ENCODE peak calls at places on chromosomes 3 and 15, in nine cellular contexts. One of them, this sample, is unnamed.

GRCh38 chr3:51340311-51340829 is 44.7 kb upstream of the MANF start:
- DNase-seq in activated CD4-positive, alpha-beta T cell treated with anti-CD3 and anti-CD28 coated beads, Interleukin-2, amount 50 U/mL, for 1 hour: no peak
- DNase-seq in NCI-H1105 treated with DMSO at 0.1 percent for 48 hours: no peak
- DNase-seq in AG09309: peak; percentile 81
- DNase-seq in stimulated activated CD8-positive, alpha-beta memory T cell treated with anti-CD3 and anti-CD28 coated beads, Interleukin-7, amount 100 ng/mL, for 1 hour: no peak
- DNase-seq in GM20000: no peak
- DNase-seq in HFF-Myc: peak; percentile 87
- DNase-seq in mesothelial cell of epicardium: no peak
- DNase-seq in fibroblast of lung: peak; percentile 94
- DNase-seq in this sample: no peak

GRCh38 chr3:144189044-144189443 is 217.4 kb downstream of the DIPK2A start:
- DNase-seq in NCI-H1105 treated with DMSO at 0.1 percent for 48 hours: no peak
- DNase-seq in GM20000: no peak
- DNase-seq in mesothelial cell of epicardium: no peak
- DNase-seq in stimulated activated CD8-positive, alpha-beta memory T cell treated with anti-CD3 and anti-CD28 coated beads, Interleukin-7, amount 100 ng/mL, for 1 hour: no peak
- DNase-seq in fibroblast of lung: no peak
- DNase-seq in activated CD4-positive, alpha-beta T cell treated with anti-CD3 and anti-CD28 coated beads, Interleukin-2, amount 50 U/mL, for 1 hour: no peak
- DNase-seq in AG09309: no peak
- DNase-seq in HFF-Myc: no peak
- DNase-seq in this sample: no peak

GRCh38 chr3:139642981-139643380 is 34.8 kb downstream of the NMNAT3 start:
- DNase-seq in stimulated activated CD8-positive, alpha-beta memory T cell treated with anti-CD3 and anti-CD28 coated beads, Interleukin-7, amount 100 ng/mL, for 1 hour: no peak
- DNase-seq in AG09309: no peak
- DNase-seq in mesothelial cell of epicardium: no peak
- DNase-seq in activated CD4-positive, alpha-beta T cell treated with anti-CD3 and anti-CD28 coated beads, Interleukin-2, amount 50 U/mL, for 1 hour: no peak
- DNase-seq in GM20000: no peak
- DNase-seq in fibroblast of lung: no peak
- DNase-seq in HFF-Myc: no peak
- DNase-seq in NCI-H1105 treated with DMSO at 0.1 percent for 48 hours: no peak
- DNase-seq in this sample: no peak

GRCh38 chr3:13016083-13016725 is 57.0 kb downstream of the IQSEC1 start:
- DNase-seq in stimulated activated CD8-positive, alpha-beta memory T cell treated with anti-CD3 and anti-CD28 coated beads, Interleukin-7, amount 100 ng/mL, for 1 hour: no peak
- DNase-seq in GM20000: peak; percentile 72
- DNase-seq in mesothelial cell of epicardium: no peak
- DNase-seq in AG09309: no peak
- DNase-seq in activated CD4-positive, alpha-beta T cell treated with anti-CD3 and anti-CD28 coated beads, Interleukin-2, amount 50 U/mL, for 1 hour: peak; percentile 44
- DNase-seq in fibroblast of lung: no peak
- DNase-seq in HFF-Myc: no peak
- DNase-seq in NCI-H1105 treated with DMSO at 0.1 percent for 48 hours: no peak
- DNase-seq in this sample: peak; percentile 66

GRCh38 chr15:80118956-80119355 is 33.8 kb upstream of the FAH start:
- DNase-seq in mesothelial cell of epicardium: no peak
- DNase-seq in NCI-H1105 treated with DMSO at 0.1 percent for 48 hours: no peak
- DNase-seq in fibroblast of lung: no peak
- DNase-seq in GM20000: no peak
- DNase-seq in stimulated activated CD8-positive, alpha-beta memory T cell treated with anti-CD3 and anti-CD28 coated beads, Interleukin-7, amount 100 ng/mL, for 1 hour: no peak
- DNase-seq in activated CD4-positive, alpha-beta T cell treated with anti-CD3 and anti-CD28 coated beads, Interleukin-2, amount 50 U/mL, for 1 hour: no peak
- DNase-seq in HFF-Myc: no peak
- DNase-seq in AG09309: no peak
- DNase-seq in this sample: no peak

GRCh38 chr15:25727116-25727515 is 136.0 kb downstream of the ATP10A start:
- DNase-seq in AG09309: no peak
- DNase-seq in mesothelial cell of epicardium: no peak
- DNase-seq in GM20000: no peak
- DNase-seq in activated CD4-positive, alpha-beta T cell treated with anti-CD3 and anti-CD28 coated beads, Interleukin-2, amount 50 U/mL, for 1 hour: no peak
- DNase-seq in NCI-H1105 treated with DMSO at 0.1 percent for 48 hours: no peak
- DNase-seq in HFF-Myc: no peak
- DNase-seq in stimulated activated CD8-positive, alpha-beta memory T cell treated with anti-CD3 and anti-CD28 coated beads, Interleukin-7, amount 100 ng/mL, for 1 hour: no peak
- DNase-seq in fibroblast of lung: no peak
- DNase-seq in this sample: no peak

GRCh38 chr3:11370134-11370533 is 97.9 kb downstream of the ATG7 start:
- DNase-seq in stimulated activated CD8-positive, alpha-beta memory T cell treated with anti-CD3 and anti-CD28 coated beads, Interleukin-7, amount 100 ng/mL, for 1 hour: no peak
- DNase-seq in NCI-H1105 treated with DMSO at 0.1 percent for 48 hours: no peak
- DNase-seq in mesothelial cell of epicardium: no peak
- DNase-seq in fibroblast of lung: peak; percentile 38
- DNase-seq in GM20000: no peak
- DNase-seq in activated CD4-positive, alpha-beta T cell treated with anti-CD3 and anti-CD28 coated beads, Interleukin-2, amount 50 U/mL, for 1 hour: no peak
- DNase-seq in HFF-Myc: no peak
- DNase-seq in AG09309: no peak
- DNase-seq in this sample: no peak

GRCh38 chr15:79595995-79596622 is 164.0 kb downstream of the MINAR1 start:
- DNase-seq in HFF-Myc: peak; percentile 72
- DNase-seq in fibroblast of lung: peak; percentile 73
- DNase-seq in stimulated activated CD8-positive, alpha-beta memory T cell treated with anti-CD3 and anti-CD28 coated beads, Interleukin-7, amount 100 ng/mL, for 1 hour: no peak
- DNase-seq in mesothelial cell of epicardium: no peak
- DNase-seq in GM20000: peak; percentile 88
- DNase-seq in NCI-H1105 treated with DMSO at 0.1 percent for 48 hours: peak; percentile 64
- DNase-seq in activated CD4-positive, alpha-beta T cell treated with anti-CD3 and anti-CD28 coated beads, Interleukin-2, amount 50 U/mL, for 1 hour: no peak
- DNase-seq in AG09309: peak; percentile 21
- DNase-seq in this sample: peak; percentile 12

GRCh38 chr3:9809239-9809614 is 835 bp upstream of the TTLL3 start:
- DNase-seq in AG09309: no peak
- DNase-seq in GM20000: peak; percentile 58
- DNase-seq in HFF-Myc: no peak
- DNase-seq in fibroblast of lung: no peak
- DNase-seq in activated CD4-positive, alpha-beta T cell treated with anti-CD3 and anti-CD28 coated beads, Interleukin-2, amount 50 U/mL, for 1 hour: no peak
- DNase-seq in stimulated activated CD8-positive, alpha-beta memory T cell treated with anti-CD3 and anti-CD28 coated beads, Interleukin-7, amount 100 ng/mL, for 1 hour: no peak
- DNase-seq in mesothelial cell of epicardium: no peak
- DNase-seq in NCI-H1105 treated with DMSO at 0.1 percent for 48 hours: no peak
- DNase-seq in this sample: no peak

GRCh38 chr15:42087926-42088800 is 6.2 kb downstream of the PLA2G4D start:
- DNase-seq in stimulated activated CD8-positive, alpha-beta memory T cell treated with anti-CD3 and anti-CD28 coated beads, Interleukin-7, amount 100 ng/mL, for 1 hour: no peak
- DNase-seq in fibroblast of lung: no peak
- DNase-seq in NCI-H1105 treated with DMSO at 0.1 percent for 48 hours: no peak
- DNase-seq in AG09309: no peak
- DNase-seq in HFF-Myc: no peak
- DNase-seq in GM20000: no peak
- DNase-seq in activated CD4-positive, alpha-beta T cell treated with anti-CD3 and anti-CD28 coated beads, Interleukin-2, amount 50 U/mL, for 1 hour: no peak
- DNase-seq in mesothelial cell of epicardium: no peak
- DNase-seq in this sample: no peak

GRCh38 chr3:42691861-42692666 is 6.7 kb downstream of the KLHL40 start:
- DNase-seq in HFF-Myc: no peak
- DNase-seq in mesothelial cell of epicardium: no peak
- DNase-seq in GM20000: no peak
- DNase-seq in NCI-H1105 treated with DMSO at 0.1 percent for 48 hours: no peak
- DNase-seq in AG09309: no peak
- DNase-seq in activated CD4-positive, alpha-beta T cell treated with anti-CD3 and anti-CD28 coated beads, Interleukin-2, amount 50 U/mL, for 1 hour: no peak
- DNase-seq in fibroblast of lung: no peak
- DNase-seq in stimulated activated CD8-positive, alpha-beta memory T cell treated with anti-CD3 and anti-CD28 coated beads, Interleukin-7, amount 100 ng/mL, for 1 hour: no peak
- DNase-seq in this sample: no peak

GRCh38 chr3:132550579-132551305 is 46.3 kb upstream of the ACKR4 start:
- DNase-seq in mesothelial cell of epicardium: no peak
- DNase-seq in stimulated activated CD8-positive, alpha-beta memory T cell treated with anti-CD3 and anti-CD28 coated beads, Interleukin-7, amount 100 ng/mL, for 1 hour: no peak
- DNase-seq in fibroblast of lung: no peak
- DNase-seq in GM20000: no peak
- DNase-seq in HFF-Myc: no peak
- DNase-seq in activated CD4-positive, alpha-beta T cell treated with anti-CD3 and anti-CD28 coated beads, Interleukin-2, amount 50 U/mL, for 1 hour: no peak
- DNase-seq in AG09309: no peak
- DNase-seq in NCI-H1105 treated with DMSO at 0.1 percent for 48 hours: no peak
- DNase-seq in this sample: no peak

GRCh38 chr15:100537326-100537725 is 8.6 kb upstream of the CERS3 start:
- DNase-seq in NCI-H1105 treated with DMSO at 0.1 percent for 48 hours: no peak
- DNase-seq in HFF-Myc: no peak
- DNase-seq in fibroblast of lung: no peak
- DNase-seq in mesothelial cell of epicardium: no peak
- DNase-seq in activated CD4-positive, alpha-beta T cell treated with anti-CD3 and anti-CD28 coated beads, Interleukin-2, amount 50 U/mL, for 1 hour: no peak
- DNase-seq in stimulated activated CD8-positive, alpha-beta memory T cell treated with anti-CD3 and anti-CD28 coated beads, Interleukin-7, amount 100 ng/mL, for 1 hour: no peak
- DNase-seq in GM20000: no peak
- DNase-seq in AG09309: no peak
- DNase-seq in this sample: no peak

GRCh38 chr3:42442640-42443039 is 32.2 kb upstream of the LYZL4 start:
- DNase-seq in AG09309: no peak
- DNase-seq in NCI-H1105 treated with DMSO at 0.1 percent for 48 hours: no peak
- DNase-seq in fibroblast of lung: no peak
- DNase-seq in stimulated activated CD8-positive, alpha-beta memory T cell treated with anti-CD3 and anti-CD28 coated beads, Interleukin-7, amount 100 ng/mL, for 1 hour: no peak
- DNase-seq in mesothelial cell of epicardium: no peak
- DNase-seq in HFF-Myc: no peak
- DNase-seq in activated CD4-positive, alpha-beta T cell treated with anti-CD3 and anti-CD28 coated beads, Interleukin-2, amount 50 U/mL, for 1 hour: no peak
- DNase-seq in GM20000: no peak
- DNase-seq in this sample: no peak

GRCh38 chr3:65170357-65171090 is 482.7 kb upstream of the ADAMTS9 start:
- DNase-seq in AG09309: peak; percentile 53
- DNase-seq in stimulated activated CD8-positive, alpha-beta memory T cell treated with anti-CD3 and anti-CD28 coated beads, Interleukin-7, amount 100 ng/mL, for 1 hour: no peak
- DNase-seq in fibroblast of lung: peak; percentile 96
- DNase-seq in activated CD4-positive, alpha-beta T cell treated with anti-CD3 and anti-CD28 coated beads, Interleukin-2, amount 50 U/mL, for 1 hour: no peak
- DNase-seq in HFF-Myc: no peak
- DNase-seq in mesothelial cell of epicardium: peak; percentile 53
- DNase-seq in GM20000: no peak
- DNase-seq in NCI-H1105 treated with DMSO at 0.1 percent for 48 hours: no peak
- DNase-seq in this sample: no peak

GRCh38 chr3:177089120-177089519 is 108.2 kb downstream of the TBL1XR1 start:
- DNase-seq in fibroblast of lung: no peak
- DNase-seq in activated CD4-positive, alpha-beta T cell treated with anti-CD3 and anti-CD28 coated beads, Interleukin-2, amount 50 U/mL, for 1 hour: no peak
- DNase-seq in mesothelial cell of epicardium: no peak
- DNase-seq in NCI-H1105 treated with DMSO at 0.1 percent for 48 hours: no peak
- DNase-seq in GM20000: no peak
- DNase-seq in HFF-Myc: no peak
- DNase-seq in stimulated activated CD8-positive, alpha-beta memory T cell treated with anti-CD3 and anti-CD28 coated beads, Interleukin-7, amount 100 ng/mL, for 1 hour: no peak
- DNase-seq in AG09309: no peak
- DNase-seq in this sample: peak; percentile 19

GRCh38 chr3:190739726-190740230 is 122.7 kb downstream of the GMNC start:
- DNase-seq in fibroblast of lung: peak; percentile 16
- DNase-seq in activated CD4-positive, alpha-beta T cell treated with anti-CD3 and anti-CD28 coated beads, Interleukin-2, amount 50 U/mL, for 1 hour: no peak
- DNase-seq in GM20000: no peak
- DNase-seq in AG09309: no peak
- DNase-seq in HFF-Myc: no peak
- DNase-seq in stimulated activated CD8-positive, alpha-beta memory T cell treated with anti-CD3 and anti-CD28 coated beads, Interleukin-7, amount 100 ng/mL, for 1 hour: no peak
- DNase-seq in mesothelial cell of epicardium: no peak
- DNase-seq in NCI-H1105 treated with DMSO at 0.1 percent for 48 hours: no peak
- DNase-seq in this sample: no peak

GRCh38 chr3:159881208-159881607 is 107.4 kb upstream of the IL12A start:
- DNase-seq in mesothelial cell of epicardium: no peak
- DNase-seq in fibroblast of lung: no peak
- DNase-seq in AG09309: no peak
- DNase-seq in HFF-Myc: no peak
- DNase-seq in stimulated activated CD8-positive, alpha-beta memory T cell treated with anti-CD3 and anti-CD28 coated beads, Interleukin-7, amount 100 ng/mL, for 1 hour: no peak
- DNase-seq in activated CD4-positive, alpha-beta T cell treated with anti-CD3 and anti-CD28 coated beads, Interleukin-2, amount 50 U/mL, for 1 hour: no peak
- DNase-seq in GM20000: no peak
- DNase-seq in NCI-H1105 treated with DMSO at 0.1 percent for 48 hours: no peak
- DNase-seq in this sample: no peak

GRCh38 chr3:103699228-103699627 is 1264.4 kb downstream of the ZPLD1 start:
- DNase-seq in activated CD4-positive, alpha-beta T cell treated with anti-CD3 and anti-CD28 coated beads, Interleukin-2, amount 50 U/mL, for 1 hour: no peak
- DNase-seq in GM20000: no peak
- DNase-seq in NCI-H1105 treated with DMSO at 0.1 percent for 48 hours: no peak
- DNase-seq in stimulated activated CD8-positive, alpha-beta memory T cell treated with anti-CD3 and anti-CD28 coated beads, Interleukin-7, amount 100 ng/mL, for 1 hour: no peak
- DNase-seq in fibroblast of lung: no peak
- DNase-seq in mesothelial cell of epicardium: no peak
- DNase-seq in AG09309: no peak
- DNase-seq in HFF-Myc: no peak
- DNase-seq in this sample: no peak

GRCh38 chr3:120143676-120144075 is 49.4 kb upstream of the GSK3B start:
- DNase-seq in fibroblast of lung: no peak
- DNase-seq in HFF-Myc: no peak
- DNase-seq in mesothelial cell of epicardium: no peak
- DNase-seq in activated CD4-positive, alpha-beta T cell treated with anti-CD3 and anti-CD28 coated beads, Interleukin-2, amount 50 U/mL, for 1 hour: no peak
- DNase-seq in stimulated activated CD8-positive, alpha-beta memory T cell treated with anti-CD3 and anti-CD28 coated beads, Interleukin-7, amount 100 ng/mL, for 1 hour: no peak
- DNase-seq in AG09309: no peak
- DNase-seq in NCI-H1105 treated with DMSO at 0.1 percent for 48 hours: no peak
- DNase-seq in GM20000: no peak
- DNase-seq in this sample: no peak

GRCh38 chr15:74044267-74045110 is 37.9 kb downstream of the GOLGA6A start:
- DNase-seq in stimulated activated CD8-positive, alpha-beta memory T cell treated with anti-CD3 and anti-CD28 coated beads, Interleukin-7, amount 100 ng/mL, for 1 hour: no peak
- DNase-seq in mesothelial cell of epicardium: no peak
- DNase-seq in HFF-Myc: no peak
- DNase-seq in AG09309: no peak
- DNase-seq in fibroblast of lung: no peak
- DNase-seq in activated CD4-positive, alpha-beta T cell treated with anti-CD3 and anti-CD28 coated beads, Interleukin-2, amount 50 U/mL, for 1 hour: no peak
- DNase-seq in NCI-H1105 treated with DMSO at 0.1 percent for 48 hours: no peak
- DNase-seq in GM20000: no peak
- DNase-seq in this sample: no peak